ENCODE peak calls at places on chromosomes 6 and 20, in four cellular contexts. F, K, B and U are unnamed samples.
A peak's percentile ranks its signal among the peaks of the same experiment; 100 is the strongest.

GRCh38 chr6:15534970-15535369 is 127.9 kb downstream of the DTNBP1 start:
- DNase-seq in K (no peak), B (peak; percentile 42), F (no peak), U (no peak)

GRCh38 chr20:18103497-18103896 is 34.2 kb upstream of the KAT14 start:
- DNase-seq in F (no peak), B (no peak), K (no peak), U (no peak)

GRCh38 chr20:11604339-11604738 is 313.4 kb upstream of the BTBD3 start:
- DNase-seq in F (no peak), B (no peak), K (no peak), U (no peak)

GRCh38 chr20:33433465-33433864 is 10.1 kb downstream of the SNTA1 start:
- DNase-seq in B (peak; percentile 91), F (no peak), K (no peak), U (no peak)

GRCh38 chr20:19745106-19745505 is 13.0 kb upstream of the RIN2 start:
- DNase-seq in K (no peak), B (no peak), F (no peak), U (no peak)

GRCh38 chr20:19923762-19924161 is 93.4 kb upstream of the NAA20 start:
- DNase-seq in F (no peak), B (no peak), K (no peak), U (no peak)

GRCh38 chr20:33936651-33937050 is 57.1 kb upstream of the RALY start:
- DNase-seq in F (no peak), K (no peak), B (no peak), U (no peak)

GRCh38 chr6:22627644-22628043 is 58.3 kb downstream of the HDGFL1 start:
- DNase-seq in K (no peak), F (no peak), B (no peak), U (no peak)

GRCh38 chr6:11748591-11748990 is 30.0 kb downstream of the ADTRP start:
- DNase-seq in B (no peak), K (no peak), F (no peak), U (no peak)

GRCh38 chr6:170053966-170054661 is 236.8 kb downstream of the DLL1 start:
- DNase-seq in B (peak; percentile 49), K (no peak), F (no peak), U (no peak)

GRCh38 chr6:125191916-125192609 is 38.5 kb downstream of the TPD52L1 start:
- DNase-seq in K (peak; percentile 69), B (peak; percentile 75), F (peak; percentile 84), U (peak; percentile 88)

GRCh38 chr6:14676084-14676483 is 558.5 kb downstream of the CD83 start:
- DNase-seq in B (no peak), K (no peak), F (peak; percentile 60), U (no peak)

GRCh38 chr6:29924731-29925130 is 17.6 kb upstream of the HLA-A start:
- DNase-seq in F (no peak), K (no peak), B (no peak), U (no peak)

GRCh38 chr6:47716207-47716606 is 17.8 kb downstream of the ADGRF4 start:
- DNase-seq in F (no peak), K (no peak), B (no peak), U (no peak)

GRCh38 chr6:149950423-149950822 is 8.6 kb downstream of the ULBP2 start:
- DNase-seq in B (peak; percentile 36), K (no peak), F (no peak), U (no peak)

GRCh38 chr6:88869263-88870023 is 94.0 kb downstream of the RNGTT start:
- DNase-seq in B (no peak), K (no peak), F (peak; percentile 65), U (no peak)

GRCh38 chr6:80742481-80742880 is 636.0 kb downstream of the BCKDHB start:
- DNase-seq in F (peak; percentile 62), K (peak; percentile 6), B (no peak), U (peak; percentile 85)

GRCh38 chr6:6993503-6994237 is 114.1 kb upstream of the RREB1 start:
- DNase-seq in K (no peak), B (no peak), F (peak; percentile 16), U (no peak)

GRCh38 chr6:158815915-158816314 is 3.3 kb downstream of the EZR start:
- DNase-seq in F (no peak), K (no peak), B (no peak), U (no peak)

GRCh38 chr20:24657211-24657610 is 187.8 kb downstream of the SYNDIG1 start:
- DNase-seq in K (no peak), B (no peak), F (peak; percentile 67), U (peak; percentile 88)
- TF ChIP-seq CTCF in K (no peak), B (no peak), F (no peak), U (peak; percentile 32)

GRCh38 chr6:4017058-4017457 is 61.9 kb downstream of the FAM217A start:
- DNase-seq in K (peak; percentile 35), F (no peak), B (no peak), U (no peak)
- H3K27ac ChIP-seq in K (peak overlapping the region; percentile 94), F (no peak overlapping the region), B (peak overlapping the region; percentile 99), U (peak overlapping the region; percentile 96)

GRCh38 chr6:167697316-167697715 is 129.4 kb upstream of the AFDN start:
- DNase-seq in K (no peak), B (no peak), F (no peak), U (peak; percentile 24)

GRCh38 chr6:167700199-167700598 is 126.5 kb upstream of the AFDN start:
- DNase-seq in F (no peak), B (no peak), K (no peak), U (peak; percentile 19)

GRCh38 chr6:167699141-167700036 is 127.3 kb upstream of the AFDN start:
- DNase-seq in F (no peak), K (peak; percentile 81), B (peak; percentile 89), U (peak; percentile 97)

GRCh38 chr6:167696261-167696660 is 130.4 kb upstream of the AFDN start:
- DNase-seq in B (no peak), K (no peak), F (no peak), U (peak; percentile 47)

DNA sequence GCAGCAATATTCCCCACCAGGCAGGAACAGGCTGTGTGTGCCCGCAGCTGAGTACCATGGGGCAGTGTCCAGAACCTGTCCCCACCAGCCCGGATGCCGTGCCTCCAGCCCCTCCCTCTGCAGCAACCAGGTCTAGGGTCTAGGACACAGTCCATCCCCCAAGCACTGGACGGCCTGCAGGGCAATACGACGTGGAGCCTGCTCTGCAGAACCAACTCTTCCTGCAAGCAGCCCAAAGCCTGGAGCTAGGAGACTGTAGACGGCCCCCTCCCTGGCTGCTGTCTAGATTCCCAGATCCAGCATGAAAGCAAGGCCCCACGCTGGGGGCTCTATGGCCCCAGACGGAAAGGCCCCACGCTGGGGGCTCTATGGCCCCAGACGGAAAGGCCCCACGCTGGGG is 128.2 kb upstream of the AFDN start:
- DNase-seq in F (no peak), K (no peak), B (no peak), U (peak; percentile 77)
- TF ChIP-seq CTCF in F (no peak), K (no peak), B (no peak), U (no peak)

GRCh38 chr6:113017316-113017715 is 670.2 kb downstream of the RFPL4B start:
- DNase-seq in K (no peak), F (no peak), B (no peak), U (no peak)

GRCh38 chr6:113011803-113012202 is 664.7 kb downstream of the RFPL4B start:
- DNase-seq in K (no peak), F (peak; percentile 91), B (no peak), U (peak; percentile 32)

GRCh38 chr6:113018351-113019151 is 671.4 kb downstream of the RFPL4B start:
- DNase-seq in K (no peak), F (peak; percentile 76), B (peak; percentile 64), U (no peak)

GRCh38 chr6:113011389-113011788 is 664.3 kb downstream of the RFPL4B start:
- DNase-seq in B (no peak), K (no peak), F (peak; percentile 43), U (no peak)

GRCh38 chr6:113015249-113015648 is 668.1 kb downstream of the RFPL4B start:
- DNase-seq in B (no peak), K (no peak), F (peak; percentile 84), U (no peak)
- H3K27ac ChIP-seq in B (no peak overlapping the region), K (no peak overlapping the region), F (peak overlapping the region; percentile 10), U (no peak overlapping the region)

GRCh38 chr6:167078745-167079144 is 44.2 kb upstream of the CCR6 start:
- DNase-seq in B (no peak), F (no peak), K (no peak), U (no peak)

GRCh38 chr6:167077241-167077932 is 45.5 kb upstream of the CCR6 start:
- DNase-seq in B (no peak), F (no peak), K (no peak), U (no peak)

DNA sequence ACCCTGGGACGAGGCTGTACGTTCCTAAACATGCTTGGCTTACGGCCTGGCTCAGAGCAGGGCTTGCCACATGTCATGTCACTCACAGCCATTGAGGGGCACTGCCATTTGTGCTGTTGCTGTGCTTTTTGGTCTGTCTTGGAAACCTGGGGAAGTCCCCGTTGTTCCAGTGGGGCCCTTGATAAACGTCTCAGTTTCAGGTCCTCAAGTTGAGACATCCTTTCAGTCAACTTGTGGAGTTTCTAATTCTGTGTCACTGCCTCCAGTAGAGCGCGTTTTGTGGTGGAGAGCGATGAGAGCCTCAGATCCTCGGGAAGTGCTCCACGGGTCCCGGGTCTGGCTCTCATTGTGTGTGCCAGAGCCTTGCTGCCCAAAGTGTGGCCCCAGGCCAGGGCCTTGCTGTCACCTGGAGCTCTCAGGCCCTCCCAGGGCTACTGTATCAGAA is 43.0 kb upstream of the CCR6 start:
- DNase-seq in B (no peak), F (no peak), K (peak; percentile 87), U (no peak)
- TF ChIP-seq CTCF in B (no peak), F (no peak), K (peak; percentile 82), U (no peak)